ENCODE peak calls at places on chromosomes 4 and X, in four cellular contexts. J is ELR, V is brain microvascular endothelial cell, Y is H9. Z is an unnamed sample.

GRCh38 chr4:175560628-175561027 is 251.4 kb downstream of the GPM6A start:
- DNase-seq in V (peak; percentile 25), Y (no peak), J (peak; percentile 64), Z (no peak)

GRCh38 chr4:127936974-127937373 is 28.0 kb downstream of the MFSD8 start:
- DNase-seq in Y (no peak), J (peak; percentile 47), V (peak; percentile 4), Z (no peak)

GRCh38 chr4:138405439-138405838 is 163.3 kb upstream of the SLC7A11 start:
- DNase-seq in J (peak; percentile 54), V (no peak), Y (no peak), Z (no peak)

GRCh38 chr4:1784789-1785591 is 8.1 kb upstream of the FGFR3 start:
- DNase-seq in V (no peak), J (no peak), Y (no peak), Z (no peak)

GRCh38 chr4:54400188-54400587 is 171.1 kb downstream of the PDGFRA start:
- DNase-seq in J (no peak), V (no peak), Y (no peak), Z (no peak)

GRCh38 chr4:84852081-84852480 is 114.4 kb downstream of the WDFY3 start:
- DNase-seq in J (peak; percentile 32), Y (no peak), V (no peak), Z (no peak)

GRCh38 chr4:85498068-85498733 is 23.3 kb downstream of the ARHGAP24 start:
- DNase-seq in J (peak; percentile 85), Y (no peak), V (peak; percentile 44), Z (peak; percentile 56)

GRCh38 chr4:89357787-89358186 is 50.2 kb upstream of the GPRIN3 start:
- DNase-seq in Y (no peak), J (no peak), V (no peak), Z (no peak)

GRCh38 chr4:119721878-119722277 is 93.3 kb upstream of the PDE5A start:
- DNase-seq in J (peak; percentile 4), V (no peak), Y (no peak), Z (no peak)

GRCh38 chr4:82748781-82749504 is 49.7 kb downstream of the SCD5 start:
- DNase-seq in V (no peak), Y (no peak), J (peak; percentile 25), Z (no peak)

GRCh38 chr4:105306158-105306781 is 159.6 kb downstream of the TET2 start:
- DNase-seq in V (peak; percentile 40), Y (no peak), J (peak; percentile 5), Z (no peak)

GRCh38 chr4:101784957-101785356 is 5.6 kb upstream of the BANK1 start:
- DNase-seq in Y (no peak), J (no peak), V (no peak), Z (no peak)

GRCh38 chr4:107800686-107801085 is 24.0 kb upstream of the SGMS2 start:
- DNase-seq in J (no peak), Y (no peak), V (no peak), Z (no peak)

GRCh38 chr4:47406408-47406807 is 57.1 kb downstream of the COMMD8 start:
- DNase-seq in V (no peak), J (no peak), Y (no peak), Z (no peak)

GRCh38 chr4:15024386-15024785 is 22.1 kb downstream of the CPEB2 start:
- DNase-seq in J (no peak), Y (no peak), V (no peak), Z (no peak)

GRCh38 chr4:54233128-54233696 is 4.1 kb downstream of the PDGFRA start:
- DNase-seq in V (peak; percentile 72), J (peak; percentile 90), Y (peak; percentile 86), Z (peak; percentile 99)

GRCh38 chrX:15310117-15310516 is 5.3 kb downstream of the ASB11 start:
- DNase-seq in Y (no peak), V (no peak), J (no peak), Z (no peak)

GRCh38 chrX:39734174-39734776 is 363.5 kb downstream of the BCOR start:
- DNase-seq in Y (no peak), J (no peak), V (no peak), Z (no peak)

GRCh38 chr4:69999420-69999819 is 3.7 kb downstream of the STATH start:
- DNase-seq in V (no peak), Y (no peak), J (peak; percentile 10), Z (no peak)

GRCh38 chr4:125464146-125464545 is 149.4 kb downstream of the FAT4 start:
- DNase-seq in Y (no peak), V (no peak), J (no peak), Z (no peak)

GRCh38 chrX:57573754-57574153 is 18.1 kb upstream of the ZXDB start:
- DNase-seq in V (no peak), Y (no peak), J (peak; percentile 24), Z (no peak)

GRCh38 chr4:168705121-168705520 is 208.3 kb downstream of the PALLD start:
- DNase-seq in V (no peak), J (no peak), Y (no peak), Z (no peak)

GRCh38 chr4:94357624-94358023 is 15.0 kb upstream of the HPGDS start:
- DNase-seq in V (peak; percentile 87), Y (no peak), J (no peak), Z (no peak)

GRCh38 chr4:8599657-8600056 is 7.1 kb downstream of the CPZ start:
- DNase-seq in V (peak; percentile 96), J (peak; percentile 93), Y (no peak), Z (peak; percentile 86)

GRCh38 chr4:111512081-111512774 is 633.0 kb upstream of the FAM241A start:
- DNase-seq in V (peak; percentile 37), Y (no peak), J (peak; percentile 95), Z (peak; percentile 2)

Z was measured in MG63.